ENCODE peak calls at places on chromosome 22, in nine cellular contexts. M is psoas muscle, T is IMR-90, V is cardiac fibroblast, D is fibroblast of the aortic adventitia, I is spleen, J is endodermal cell, Y is dorsolateral prefrontal cortex, A is brain microvascular endothelial cell. X is an unnamed sample.

GRCh38 chr22:22178992-22179391 is 65.6 kb upstream of the VPREB1 start:
- DNase-seq in V (no peak), J (no peak), A (no peak), I (no peak), M (no peak), D (no peak), Y (no peak), T (no peak), X (no peak)

GRCh38 chr22:37244114-37244921 is at the start of gene RAC2:
- DNase-seq in M (peak), T (peak), J (peak), V (peak), D (peak), I (peak), A (peak), Y (peak), X (peak)

GRCh38 chr22:47198801-47199251 is 436.4 kb downstream of the TBC1D22A start:
- DNase-seq in J (peak), V (no peak), M (no peak), Y (no peak), I (peak), T (no peak), D (no peak), A (no peak), X (no peak)

GRCh38 chr22:29710922-29711593 is 8.7 kb upstream of the CABP7 start:
- DNase-seq in J (no peak), A (no peak), Y (no peak), I (peak), V (no peak), M (peak), D (no peak), T (no peak), X (no peak)

GRCh38 chr22:37328017-37328416 is 45.7 kb downstream of the CYTH4 start:
- DNase-seq in D (peak), A (peak), M (no peak), T (peak), J (no peak), Y (no peak), I (no peak), V (peak), X (no peak)

GRCh38 chr22:27438271-27438980 is 363.1 kb downstream of the MN1 start:
- DNase-seq in A (no peak), I (no peak), D (peak), M (peak), V (peak), T (peak), Y (no peak), J (peak), X (no peak)

GRCh38 chr22:17578129-17578754 is 14.9 kb downstream of the SLC25A18 start:
- DNase-seq in D (peak), A (no peak), V (peak), M (peak), J (no peak), I (no peak), T (peak), Y (peak), X (no peak)

GRCh38 chr22:17243524-17243923 is 24.3 kb upstream of the ADA2 start:
- DNase-seq in V (peak), Y (no peak), J (no peak), I (peak), A (no peak), M (no peak), D (no peak), T (no peak), X (peak)

GRCh38 chr22:48889209-48889830 is 938.4 kb downstream of the BRD1 start:
- DNase-seq in T (no peak), V (no peak), J (peak), D (no peak), M (peak), A (no peak), Y (no peak), I (peak), X (no peak)

GRCh38 chr22:46866591-46866990 is 104.1 kb downstream of the TBC1D22A start:
- DNase-seq in V (peak), D (peak), I (no peak), T (peak), Y (no peak), J (peak), A (peak), M (no peak), X (no peak)

GRCh38 chr22:33593818-33594217 is 326.5 kb downstream of the LARGE1 start:
- DNase-seq in J (no peak), M (no peak), A (no peak), D (peak), V (no peak), Y (no peak), I (no peak), T (no peak), X (no peak)

GRCh38 chr22:35766654-35767580 is 49.2 kb downstream of the APOL5 start:
- DNase-seq in I (no peak), Y (no peak), M (no peak), T (no peak), D (peak), A (no peak), J (no peak), V (peak), X (no peak)

GRCh38 chr22:35756722-35757121 is 39.0 kb downstream of the APOL5 start:
- DNase-seq in A (no peak), T (no peak), Y (no peak), M (no peak), D (no peak), I (no peak), V (no peak), J (no peak), X (no peak)

GRCh38 chr22:35758394-35758793 is 40.7 kb downstream of the APOL5 start:
- DNase-seq in M (no peak), I (no peak), D (no peak), V (no peak), J (no peak), A (no peak), T (no peak), Y (no peak), X (no peak)

GRCh38 chr22:35761037-35761436 is 43.4 kb downstream of the APOL5 start:
- DNase-seq in T (peak), V (peak), I (no peak), A (no peak), M (no peak), Y (no peak), J (no peak), D (peak), X (no peak)
- TF ChIP-seq CTCF in T (peak), V (no peak), I (no peak), A (peak), M (peak), Y (peak), J (peak), D (peak), X (peak)

DNA sequence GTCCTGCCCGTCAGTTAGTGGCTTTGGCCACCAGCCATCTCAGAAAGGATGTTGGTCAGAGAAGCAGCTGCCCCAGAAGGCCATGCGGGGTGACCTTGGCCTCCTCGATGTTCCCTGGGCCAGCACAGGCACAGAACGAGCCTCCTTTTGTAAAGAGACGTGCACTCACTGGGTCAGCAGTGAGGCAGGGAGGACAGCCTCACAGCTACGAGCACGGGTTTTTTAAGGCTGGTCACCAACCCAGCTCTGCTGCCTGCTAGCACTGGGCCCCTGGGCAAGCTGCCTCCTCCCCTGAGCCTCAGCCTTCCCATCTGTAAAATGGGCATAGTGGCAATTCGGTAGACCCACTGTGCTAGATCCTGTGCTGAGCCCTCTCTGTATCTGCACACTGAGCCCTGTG is 10.8 kb downstream of the IGLL1 start:
- DNase-seq in J (no peak), D (no peak), I (peak), T (no peak), V (no peak), A (no peak), M (peak), Y (no peak), X (no peak)
- H3K4me3 ChIP-seq in J (no peak), D (no peak), I (no peak), T (no peak), V (no peak), A (no peak), M (no peak), Y (no peak), X (no peak)

DNA sequence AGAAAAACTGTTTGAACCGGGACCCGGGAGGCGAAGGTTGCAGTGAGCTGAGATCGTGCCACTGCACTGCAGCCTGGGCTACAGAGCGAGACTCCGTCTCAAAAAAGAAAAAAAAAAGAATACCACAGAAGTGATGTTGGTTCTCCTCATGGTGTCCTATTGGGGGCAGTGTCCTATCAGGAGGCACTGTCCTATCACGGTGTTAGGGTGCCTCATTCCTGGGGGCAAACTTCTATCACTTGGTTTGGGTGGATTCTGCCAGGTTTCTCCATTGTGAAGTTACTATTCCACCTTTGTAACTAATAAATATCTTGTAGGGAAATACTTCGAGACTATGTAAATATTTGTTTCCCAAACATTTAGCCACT is 19.6 kb downstream of the PRR14L start:
- DNase-seq in M (no peak), D (no peak), I (no peak), T (no peak), V (no peak), J (no peak), Y (no peak), A (no peak), X (no peak)
- TF ChIP-seq CTCF in M (no peak), D (no peak), I (no peak), T (no peak), V (no peak), J (peak), Y (no peak), A (peak), X (no peak)

DNA sequence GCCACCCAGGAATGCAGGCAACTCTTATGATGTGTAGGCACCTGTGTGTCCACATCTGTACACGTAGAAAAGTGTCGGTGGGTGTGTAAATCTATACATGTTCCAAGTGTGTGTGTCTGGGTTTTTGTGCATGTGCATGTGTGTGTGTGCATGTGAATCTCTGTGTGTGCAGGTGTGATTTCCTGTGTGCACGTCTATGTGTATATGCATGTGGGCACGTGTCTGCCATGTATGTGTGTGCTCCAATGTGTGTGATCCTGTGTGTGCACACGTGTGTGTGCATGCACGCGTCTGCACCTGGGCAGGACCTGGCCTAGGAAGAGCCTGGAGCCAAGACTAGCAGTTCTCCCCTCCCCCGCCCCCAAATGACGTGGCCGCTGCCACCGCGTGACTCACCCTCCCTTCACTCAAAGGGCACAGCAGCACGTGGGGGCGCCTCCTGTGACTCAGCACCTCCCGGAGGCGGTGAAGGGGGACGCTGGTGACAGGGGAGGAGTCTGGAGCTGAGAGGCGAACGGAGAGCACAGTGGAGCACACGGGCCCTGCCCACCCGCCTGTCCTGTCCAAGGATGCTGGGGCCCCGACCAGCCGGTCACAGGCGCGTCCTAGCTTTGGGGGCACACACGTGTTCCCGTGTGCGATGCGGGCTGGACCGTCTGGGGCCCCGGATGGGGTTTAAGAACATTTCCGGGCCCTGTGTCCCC is 10.1 kb downstream of the PIM3 start:
- DNase-seq in A (peak), V (peak), D (peak), M (peak), J (peak), I (peak), T (peak), Y (peak), X (peak)
- H3K4me3 ChIP-seq in A (peak), V (peak), D (peak), M (peak), J (no peak), I (peak), T (peak), Y (peak), X (peak)

X was measured in GM12864.